ENCODE peak calls at places on chromosomes 6 and 20, in eight cellular contexts. A, N, I, U, B, C, K and O are unnamed samples.

GRCh38 chr6:156816505-156816904 is 39.3 kb downstream of the ARID1B start:
- DNase-seq in I (peak; percentile 64), B (no peak), A (no peak), K (peak; percentile 83), N (no peak), C (no peak), U (no peak), O (no peak)

GRCh38 chr6:117555882-117556498 is 46.3 kb downstream of the GOPC start:
- DNase-seq in N (no peak), C (peak; percentile 51), U (no peak), B (no peak), K (no peak), I (peak; percentile 52), A (peak; percentile 40), O (peak; percentile 33)

GRCh38 chr20:3808141-3808479 is 12.0 kb downstream of the CDC25B start:
- DNase-seq in B (peak; percentile 95), A (peak; percentile 48), K (peak; percentile 89), U (peak; percentile 92), I (peak; percentile 98), N (no peak), C (peak; percentile 91), O (peak; percentile 87)

GRCh38 chr20:36102809-36103596 is 51.5 kb upstream of the EPB41L1 start:
- DNase-seq in I (no peak), N (no peak), B (no peak), C (no peak), K (no peak), A (no peak), U (no peak), O (no peak)

GRCh38 chr6:159969921-159970320 is 1.0 kb downstream of the IGF2R start:
- DNase-seq in A (peak; percentile 83), C (peak; percentile 74), U (no peak), I (peak; percentile 79), B (peak; percentile 92), K (no peak), N (peak; percentile 79), O (no peak)

GRCh38 chr6:68343901-68344300 is 291.2 kb upstream of the ADGRB3 start:
- DNase-seq in B (no peak), C (peak; percentile 40), K (no peak), I (peak; percentile 72), N (peak; percentile 5), A (peak; percentile 91), U (no peak), O (peak; percentile 49)

GRCh38 chr20:17644451-17644850 is 37.6 kb downstream of the RRBP1 start:
- DNase-seq in I (no peak), A (no peak), N (no peak), B (no peak), C (no peak), K (peak; percentile 63), U (no peak), O (no peak)

GRCh38 chr20:52637201-52637600 is 335.0 kb upstream of the TSHZ2 start:
- DNase-seq in C (no peak), A (no peak), U (no peak), K (no peak), B (no peak), N (no peak), I (no peak), O (no peak)

GRCh38 chr20:32522525-32522774 is 62.7 kb downstream of the NOL4L start:
- DNase-seq in A (no peak), K (no peak), N (peak; percentile 73), B (no peak), C (no peak), U (no peak), I (no peak), O (no peak)

GRCh38 chr6:140385686-140386085 is 1011.2 kb upstream of the CITED2 start:
- DNase-seq in I (no peak), A (no peak), C (no peak), N (no peak), K (no peak), U (no peak), B (no peak), O (no peak)

GRCh38 chr6:170344631-170345576 is 38.3 kb downstream of the FAM120B start:
- DNase-seq in I (peak; percentile 46), A (no peak), U (no peak), K (no peak), C (no peak), B (no peak), N (no peak), O (peak; percentile 69)

GRCh38 chr6:16318538-16318937 is 80.2 kb downstream of the GMPR start:
- DNase-seq in A (no peak), B (no peak), C (no peak), N (no peak), K (no peak), I (peak; percentile 78), U (no peak), O (peak; percentile 69)

GRCh38 chr6:166005846-166006592 is 161.6 kb downstream of the TBXT start:
- DNase-seq in N (peak; percentile 91), A (no peak), C (no peak), U (no peak), B (peak; percentile 87), I (peak; percentile 93), K (no peak), O (peak; percentile 13)

GRCh38 chr6:63565727-63566625 is 6.3 kb upstream of the LOC128125822 start:
- DNase-seq in K (no peak), U (no peak), N (no peak), C (no peak), I (peak; percentile 65), A (peak; percentile 15), B (no peak), O (no peak)

GRCh38 chr6:29705389-29706231 is 17.6 kb upstream of the HLA-F start:
- DNase-seq in B (no peak), U (peak; percentile 15), I (peak; percentile 61), A (peak; percentile 87), C (no peak), K (no peak), N (peak; percentile 61), O (peak; percentile 57)

GRCh38 chr20:48912065-48912464 is 9.4 kb upstream of the ARFGEF2 start:
- DNase-seq in A (no peak), N (no peak), B (no peak), K (no peak), I (no peak), C (no peak), U (no peak), O (no peak)

GRCh38 chr20:58558483-58559367 is 43.5 kb upstream of the APCDD1L start:
- DNase-seq in C (no peak), B (no peak), N (no peak), U (no peak), I (no peak), K (no peak), A (peak; percentile 49), O (no peak)

GRCh38 chr6:154481541-154482013 is 28.9 kb downstream of the CNKSR3 start:
- DNase-seq in C (no peak), U (no peak), N (no peak), B (no peak), A (no peak), I (no peak), K (no peak), O (no peak)

GRCh38 chr6:5135783-5136376 is 50.7 kb downstream of the PPP1R3G start:
- DNase-seq in N (peak; percentile 53), I (peak; percentile 28), U (no peak), K (no peak), C (no peak), A (peak; percentile 86), B (no peak), O (no peak)

GRCh38 chr6:130303436-130303835 is 62.4 kb upstream of the TMEM200A start:
- DNase-seq in A (no peak), U (peak; percentile 42), C (no peak), I (peak; percentile 69), N (no peak), B (no peak), K (no peak), O (no peak)

GRCh38 chr6:130296854-130297253 is 69.0 kb upstream of the TMEM200A start:
- DNase-seq in C (no peak), K (no peak), A (peak; percentile 41), N (no peak), U (no peak), B (no peak), I (no peak), O (no peak)

GRCh38 chr6:130293800-130294199 is 71.0 kb upstream of the SAMD3 start:
- DNase-seq in U (peak; percentile 44), A (peak; percentile 84), B (no peak), C (no peak), N (peak; percentile 11), I (peak; percentile 74), K (no peak), O (peak; percentile 57)

GRCh38 chr6:130298258-130298657 is 67.6 kb upstream of the TMEM200A start:
- DNase-seq in K (no peak), C (no peak), A (no peak), N (no peak), B (no peak), I (no peak), U (no peak), O (no peak)
- TF ChIP-seq CTCF in K (no peak), C (no peak), A (no peak), N (no peak), B (no peak), I (no peak), U (no peak), O (no peak)

GRCh38 chr6:151916680-151917164 is 109.2 kb downstream of the ESR1 start:
- DNase-seq in B (no peak), A (no peak), U (no peak), N (no peak), I (peak; percentile 65), C (no peak), K (no peak), O (peak; percentile 99)
- H3K27me3 ChIP-seq in B (no peaks in the 10 kb centered on the region), A (no peaks in the 10 kb centered on the region), U (no peaks in the 10 kb centered on the region), N (no peaks in the 10 kb centered on the region), I (no peaks in the 10 kb centered on the region), C (no peaks in the 10 kb centered on the region), K (no peaks in the 10 kb centered on the region), O (no peaks in the 10 kb centered on the region)

GRCh38 chr6:53654745-53655240 is 10.8 kb downstream of the KLHL31 start:
- DNase-seq in C (no peak), U (no peak), N (no peak), B (no peak), K (no peak), I (no peak), A (no peak), O (no peak)
- H3K4me3 ChIP-seq in C (no peak overlapping the region), U (no peak overlapping the region), N (no peak overlapping the region), B (no peak overlapping the region), K (no peak overlapping the region), I (no peak overlapping the region), A (no peak overlapping the region), O (no peak overlapping the region)

DNA sequence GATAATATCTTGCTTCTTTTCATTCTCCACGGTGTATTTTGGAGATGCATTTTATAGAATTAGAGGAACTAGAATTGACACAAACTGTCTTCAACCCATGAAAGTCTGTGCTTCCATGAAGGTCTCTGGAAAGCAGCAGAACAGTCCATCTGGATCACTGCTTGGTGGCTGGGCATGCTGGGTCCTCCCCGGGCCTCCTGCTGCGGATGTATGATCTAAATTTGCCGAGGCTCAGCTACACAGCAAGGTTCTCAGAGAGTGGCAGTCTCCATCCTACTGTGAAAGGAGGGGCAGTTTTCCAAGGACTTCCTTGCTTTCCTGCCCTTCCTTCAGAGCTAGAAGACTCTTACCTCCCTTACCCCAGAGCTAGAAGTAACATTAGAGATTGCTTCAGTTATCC is 15.1 kb downstream of the PKIG start:
- DNase-seq in B (no peak), N (no peak), A (no peak), U (no peak), C (no peak), K (no peak), I (no peak), O (no peak)
- TF ChIP-seq CTCF in B (no peak), N (no peak), A (no peak), U (no peak), C (no peak), K (no peak), I (no peak), O (no peak)